ENCODE peak calls at places on chromosomes 2 and 18, in seven cellular contexts. One of them, this sample, is unnamed.

GRCh38 chr2:46062637-46063412 is 234.4 kb upstream of the EPAS1 start:
- DNase-seq in T-helper 17 cell: peak
- DNase-seq in NCI-H82: peak
- DNase-seq in heart right ventricle: peak
- DNase-seq in KBM-7: peak
- DNase-seq in activated CD8-positive, alpha-beta T cell treated with anti-CD3 and anti-CD28 coated beads, Interleukin-2, amount 10 ng/mL, durations not matched to agents 7 days and 5 days: peak
- DNase-seq in HT1080: peak
- DNase-seq in this sample: peak

GRCh38 chr2:30710016-30710415 is 97.2 kb downstream of the CAPN13 start:
- DNase-seq in T-helper 17 cell: no peak
- DNase-seq in heart right ventricle: no peak
- DNase-seq in KBM-7: no peak
- DNase-seq in activated CD8-positive, alpha-beta T cell treated with anti-CD3 and anti-CD28 coated beads, Interleukin-2, amount 10 ng/mL, durations not matched to agents 7 days and 5 days: no peak
- DNase-seq in HT1080: no peak
- DNase-seq in NCI-H82: no peak
- DNase-seq in this sample: no peak

GRCh38 chr2:16522031-16522818 is 143.4 kb downstream of the CYRIA start:
- DNase-seq in T-helper 17 cell: no peak
- DNase-seq in activated CD8-positive, alpha-beta T cell treated with anti-CD3 and anti-CD28 coated beads, Interleukin-2, amount 10 ng/mL, durations not matched to agents 7 days and 5 days: no peak
- DNase-seq in KBM-7: no peak
- DNase-seq in HT1080: no peak
- DNase-seq in heart right ventricle: no peak
- DNase-seq in NCI-H82: no peak
- DNase-seq in this sample: no peak

GRCh38 chr2:139864821-139865302 is 1084.7 kb upstream of the NXPH2 start:
- DNase-seq in activated CD8-positive, alpha-beta T cell treated with anti-CD3 and anti-CD28 coated beads, Interleukin-2, amount 10 ng/mL, durations not matched to agents 7 days and 5 days: no peak
- DNase-seq in T-helper 17 cell: no peak
- DNase-seq in HT1080: peak
- DNase-seq in KBM-7: peak
- DNase-seq in heart right ventricle: no peak
- DNase-seq in NCI-H82: no peak
- DNase-seq in this sample: no peak

GRCh38 chr2:48346124-48346536 is 183.8 kb upstream of the STON1 start:
- DNase-seq in T-helper 17 cell: no peak
- DNase-seq in heart right ventricle: peak
- DNase-seq in KBM-7: no peak
- DNase-seq in NCI-H82: peak
- DNase-seq in HT1080: peak
- DNase-seq in activated CD8-positive, alpha-beta T cell treated with anti-CD3 and anti-CD28 coated beads, Interleukin-2, amount 10 ng/mL, durations not matched to agents 7 days and 5 days: no peak
- DNase-seq in this sample: no peak

GRCh38 chr2:53670351-53670750 is 97.3 kb upstream of the CHAC2 start:
- DNase-seq in KBM-7: no peak
- DNase-seq in activated CD8-positive, alpha-beta T cell treated with anti-CD3 and anti-CD28 coated beads, Interleukin-2, amount 10 ng/mL, durations not matched to agents 7 days and 5 days: no peak
- DNase-seq in T-helper 17 cell: no peak
- DNase-seq in HT1080: no peak
- DNase-seq in NCI-H82: no peak
- DNase-seq in heart right ventricle: no peak
- DNase-seq in this sample: no peak

GRCh38 chr2:220162320-220162719 is 534.9 kb downstream of the SLC4A3 start:
- DNase-seq in KBM-7: no peak
- DNase-seq in HT1080: peak
- DNase-seq in heart right ventricle: no peak
- DNase-seq in T-helper 17 cell: no peak
- DNase-seq in activated CD8-positive, alpha-beta T cell treated with anti-CD3 and anti-CD28 coated beads, Interleukin-2, amount 10 ng/mL, durations not matched to agents 7 days and 5 days: no peak
- DNase-seq in NCI-H82: no peak
- DNase-seq in this sample: no peak

GRCh38 chr2:190343170-190343499 is 254 bp upstream of the INPP1 start:
- DNase-seq in KBM-7: no peak
- DNase-seq in NCI-H82: peak
- DNase-seq in HT1080: peak
- DNase-seq in activated CD8-positive, alpha-beta T cell treated with anti-CD3 and anti-CD28 coated beads, Interleukin-2, amount 10 ng/mL, durations not matched to agents 7 days and 5 days: no peak
- DNase-seq in T-helper 17 cell: no peak
- DNase-seq in heart right ventricle: no peak
- DNase-seq in this sample: peak

GRCh38 chr2:12556762-12557161 is 160.0 kb upstream of the TRIB2 start:
- DNase-seq in NCI-H82: no peak
- DNase-seq in activated CD8-positive, alpha-beta T cell treated with anti-CD3 and anti-CD28 coated beads, Interleukin-2, amount 10 ng/mL, durations not matched to agents 7 days and 5 days: peak
- DNase-seq in HT1080: peak
- DNase-seq in T-helper 17 cell: no peak
- DNase-seq in KBM-7: no peak
- DNase-seq in heart right ventricle: no peak
- DNase-seq in this sample: no peak

GRCh38 chr2:230790981-230791380 is 73.8 kb upstream of the ITM2C start:
- DNase-seq in HT1080: no peak
- DNase-seq in activated CD8-positive, alpha-beta T cell treated with anti-CD3 and anti-CD28 coated beads, Interleukin-2, amount 10 ng/mL, durations not matched to agents 7 days and 5 days: no peak
- DNase-seq in T-helper 17 cell: no peak
- DNase-seq in KBM-7: no peak
- DNase-seq in NCI-H82: no peak
- DNase-seq in heart right ventricle: no peak
- DNase-seq in this sample: no peak

GRCh38 chr18:54684786-54685185 is 93.7 kb downstream of the DYNAP start:
- DNase-seq in activated CD8-positive, alpha-beta T cell treated with anti-CD3 and anti-CD28 coated beads, Interleukin-2, amount 10 ng/mL, durations not matched to agents 7 days and 5 days: no peak
- DNase-seq in HT1080: no peak
- DNase-seq in NCI-H82: no peak
- DNase-seq in T-helper 17 cell: no peak
- DNase-seq in heart right ventricle: no peak
- DNase-seq in KBM-7: peak
- DNase-seq in this sample: no peak

GRCh38 chr2:233426619-233427342 is 72.5 kb downstream of the DGKD start:
- DNase-seq in T-helper 17 cell: no peak
- DNase-seq in activated CD8-positive, alpha-beta T cell treated with anti-CD3 and anti-CD28 coated beads, Interleukin-2, amount 10 ng/mL, durations not matched to agents 7 days and 5 days: no peak
- DNase-seq in HT1080: peak
- DNase-seq in heart right ventricle: no peak
- DNase-seq in KBM-7: no peak
- DNase-seq in NCI-H82: no peak
- DNase-seq in this sample: no peak

GRCh38 chr2:202185816-202186221 is 52.6 kb downstream of the SUMO1 start:
- DNase-seq in heart right ventricle: no peak
- DNase-seq in activated CD8-positive, alpha-beta T cell treated with anti-CD3 and anti-CD28 coated beads, Interleukin-2, amount 10 ng/mL, durations not matched to agents 7 days and 5 days: no peak
- DNase-seq in HT1080: peak
- DNase-seq in NCI-H82: no peak
- DNase-seq in KBM-7: no peak
- DNase-seq in T-helper 17 cell: no peak
- DNase-seq in this sample: no peak

GRCh38 chr2:5938566-5938896 is 246.3 kb downstream of the SOX11 start:
- DNase-seq in heart right ventricle: no peak
- DNase-seq in KBM-7: no peak
- DNase-seq in T-helper 17 cell: no peak
- DNase-seq in activated CD8-positive, alpha-beta T cell treated with anti-CD3 and anti-CD28 coated beads, Interleukin-2, amount 10 ng/mL, durations not matched to agents 7 days and 5 days: no peak
- DNase-seq in NCI-H82: no peak
- DNase-seq in HT1080: no peak
- DNase-seq in this sample: no peak

GRCh38 chr2:112926707-112927106 is 15.7 kb downstream of the IL37 start:
- DNase-seq in T-helper 17 cell: no peak
- DNase-seq in NCI-H82: no peak
- DNase-seq in heart right ventricle: no peak
- DNase-seq in HT1080: no peak
- DNase-seq in KBM-7: no peak
- DNase-seq in activated CD8-positive, alpha-beta T cell treated with anti-CD3 and anti-CD28 coated beads, Interleukin-2, amount 10 ng/mL, durations not matched to agents 7 days and 5 days: no peak
- DNase-seq in this sample: no peak

GRCh38 chr2:220394433-220394832 is 767.0 kb downstream of the SLC4A3 start:
- DNase-seq in heart right ventricle: peak
- DNase-seq in NCI-H82: peak
- DNase-seq in activated CD8-positive, alpha-beta T cell treated with anti-CD3 and anti-CD28 coated beads, Interleukin-2, amount 10 ng/mL, durations not matched to agents 7 days and 5 days: no peak
- DNase-seq in HT1080: peak
- DNase-seq in T-helper 17 cell: no peak
- DNase-seq in KBM-7: no peak
- DNase-seq in this sample: no peak

GRCh38 chr18:21369146-21369545 is 127.1 kb downstream of the GREB1L start:
- DNase-seq in activated CD8-positive, alpha-beta T cell treated with anti-CD3 and anti-CD28 coated beads, Interleukin-2, amount 10 ng/mL, durations not matched to agents 7 days and 5 days: no peak
- DNase-seq in NCI-H82: no peak
- DNase-seq in heart right ventricle: no peak
- DNase-seq in HT1080: no peak
- DNase-seq in KBM-7: no peak
- DNase-seq in T-helper 17 cell: no peak
- DNase-seq in this sample: no peak

GRCh38 chr2:240601061-240601830 is 14.7 kb downstream of the CAPN10 start:
- DNase-seq in T-helper 17 cell: no peak
- DNase-seq in activated CD8-positive, alpha-beta T cell treated with anti-CD3 and anti-CD28 coated beads, Interleukin-2, amount 10 ng/mL, durations not matched to agents 7 days and 5 days: no peak
- DNase-seq in heart right ventricle: no peak
- DNase-seq in HT1080: no peak
- DNase-seq in KBM-7: no peak
- DNase-seq in NCI-H82: no peak
- DNase-seq in this sample: no peak

GRCh38 chr18:76710646-76711520 is 111.5 kb upstream of the ZNF236 start:
- DNase-seq in KBM-7: no peak
- DNase-seq in NCI-H82: no peak
- DNase-seq in activated CD8-positive, alpha-beta T cell treated with anti-CD3 and anti-CD28 coated beads, Interleukin-2, amount 10 ng/mL, durations not matched to agents 7 days and 5 days: no peak
- DNase-seq in heart right ventricle: no peak
- DNase-seq in T-helper 17 cell: no peak
- DNase-seq in HT1080: no peak
- DNase-seq in this sample: no peak

GRCh38 chr2:116953-117352 is 70.6 kb upstream of the FAM110C start:
- DNase-seq in activated CD8-positive, alpha-beta T cell treated with anti-CD3 and anti-CD28 coated beads, Interleukin-2, amount 10 ng/mL, durations not matched to agents 7 days and 5 days: no peak
- DNase-seq in T-helper 17 cell: no peak
- DNase-seq in heart right ventricle: no peak
- DNase-seq in HT1080: no peak
- DNase-seq in KBM-7: no peak
- DNase-seq in NCI-H82: no peak
- DNase-seq in this sample: no peak

GRCh38 chr2:218830526-218831306 is 887 bp downstream of the PRKAG3 start:
- DNase-seq in HT1080: no peak
- DNase-seq in heart right ventricle: no peak
- DNase-seq in activated CD8-positive, alpha-beta T cell treated with anti-CD3 and anti-CD28 coated beads, Interleukin-2, amount 10 ng/mL, durations not matched to agents 7 days and 5 days: no peak
- DNase-seq in T-helper 17 cell: no peak
- DNase-seq in KBM-7: no peak
- DNase-seq in NCI-H82: no peak
- DNase-seq in this sample: no peak

GRCh38 chr2:26623541-26624497 is 17.3 kb downstream of the CIB4 start:
- DNase-seq in NCI-H82: peak
- DNase-seq in activated CD8-positive, alpha-beta T cell treated with anti-CD3 and anti-CD28 coated beads, Interleukin-2, amount 10 ng/mL, durations not matched to agents 7 days and 5 days: no peak
- DNase-seq in T-helper 17 cell: no peak
- DNase-seq in HT1080: peak
- DNase-seq in KBM-7: no peak
- DNase-seq in heart right ventricle: no peak
- DNase-seq in this sample: no peak

GRCh38 chr2:172613035-172613434 is 57.1 kb downstream of the PDK1 start:
- DNase-seq in T-helper 17 cell: no peak
- DNase-seq in heart right ventricle: no peak
- DNase-seq in KBM-7: no peak
- DNase-seq in NCI-H82: peak
- DNase-seq in HT1080: no peak
- DNase-seq in activated CD8-positive, alpha-beta T cell treated with anti-CD3 and anti-CD28 coated beads, Interleukin-2, amount 10 ng/mL, durations not matched to agents 7 days and 5 days: no peak
- DNase-seq in this sample: no peak

GRCh38 chr2:69581774-69582581 is 61.6 kb downstream of the AAK1 start:
- DNase-seq in KBM-7: peak
- DNase-seq in NCI-H82: no peak
- DNase-seq in heart right ventricle: no peak
- DNase-seq in activated CD8-positive, alpha-beta T cell treated with anti-CD3 and anti-CD28 coated beads, Interleukin-2, amount 10 ng/mL, durations not matched to agents 7 days and 5 days: peak
- DNase-seq in T-helper 17 cell: no peak
- DNase-seq in HT1080: peak
- DNase-seq in this sample: no peak

GRCh38 chr2:27705851-27706622 is 42.3 kb downstream of the SLC4A1AP start:
- DNase-seq in T-helper 17 cell: no peak
- DNase-seq in HT1080: peak
- DNase-seq in NCI-H82: no peak
- DNase-seq in heart right ventricle: peak
- DNase-seq in KBM-7: peak
- DNase-seq in activated CD8-positive, alpha-beta T cell treated with anti-CD3 and anti-CD28 coated beads, Interleukin-2, amount 10 ng/mL, durations not matched to agents 7 days and 5 days: no peak
- DNase-seq in this sample: no peak

GRCh38 chr18:48698707-48699106 is 159.9 kb downstream of the CTIF start:
- DNase-seq in activated CD8-positive, alpha-beta T cell treated with anti-CD3 and anti-CD28 coated beads, Interleukin-2, amount 10 ng/mL, durations not matched to agents 7 days and 5 days: peak
- DNase-seq in NCI-H82: no peak
- DNase-seq in KBM-7: peak
- DNase-seq in heart right ventricle: no peak
- DNase-seq in T-helper 17 cell: no peak
- DNase-seq in HT1080: no peak
- DNase-seq in this sample: no peak

GRCh38 chr2:187442378-187442777 is 5.7 kb downstream of the CALCRL start:
- DNase-seq in heart right ventricle: no peak
- DNase-seq in activated CD8-positive, alpha-beta T cell treated with anti-CD3 and anti-CD28 coated beads, Interleukin-2, amount 10 ng/mL, durations not matched to agents 7 days and 5 days: no peak
- DNase-seq in T-helper 17 cell: no peak
- DNase-seq in NCI-H82: no peak
- DNase-seq in KBM-7: no peak
- DNase-seq in HT1080: no peak
- DNase-seq in this sample: no peak

GRCh38 chr2:41782306-41783158 is 265.3 kb upstream of the PKDCC start:
- DNase-seq in KBM-7: peak
- DNase-seq in heart right ventricle: peak
- DNase-seq in HT1080: peak
- DNase-seq in activated CD8-positive, alpha-beta T cell treated with anti-CD3 and anti-CD28 coated beads, Interleukin-2, amount 10 ng/mL, durations not matched to agents 7 days and 5 days: peak
- DNase-seq in NCI-H82: peak
- DNase-seq in T-helper 17 cell: peak
- DNase-seq in this sample: peak

GRCh38 chr2:197556456-197556855 is 40.6 kb downstream of the MOB4 start:
- DNase-seq in HT1080: no peak
- DNase-seq in KBM-7: peak
- DNase-seq in activated CD8-positive, alpha-beta T cell treated with anti-CD3 and anti-CD28 coated beads, Interleukin-2, amount 10 ng/mL, durations not matched to agents 7 days and 5 days: no peak
- DNase-seq in T-helper 17 cell: no peak
- DNase-seq in NCI-H82: peak
- DNase-seq in heart right ventricle: no peak
- DNase-seq in this sample: no peak

GRCh38 chr2:88933980-88934379 is 242.5 kb downstream of the RPIA start:
- DNase-seq in heart right ventricle: no peak
- DNase-seq in T-helper 17 cell: no peak
- DNase-seq in KBM-7: peak
- DNase-seq in HT1080: peak
- DNase-seq in NCI-H82: peak
- DNase-seq in activated CD8-positive, alpha-beta T cell treated with anti-CD3 and anti-CD28 coated beads, Interleukin-2, amount 10 ng/mL, durations not matched to agents 7 days and 5 days: no peak
- DNase-seq in this sample: no peak

GRCh38 chr2:236859896-236860295 is 225.8 kb upstream of the COPS8 start:
- DNase-seq in T-helper 17 cell: no peak
- DNase-seq in HT1080: no peak
- DNase-seq in activated CD8-positive, alpha-beta T cell treated with anti-CD3 and anti-CD28 coated beads, Interleukin-2, amount 10 ng/mL, durations not matched to agents 7 days and 5 days: no peak
- DNase-seq in NCI-H82: no peak
- DNase-seq in KBM-7: no peak
- DNase-seq in heart right ventricle: no peak
- DNase-seq in this sample: no peak

GRCh38 chr18:23812566-23813440 is 123.5 kb downstream of the LAMA3 start:
- DNase-seq in heart right ventricle: no peak
- DNase-seq in NCI-H82: peak
- DNase-seq in activated CD8-positive, alpha-beta T cell treated with anti-CD3 and anti-CD28 coated beads, Interleukin-2, amount 10 ng/mL, durations not matched to agents 7 days and 5 days: no peak
- DNase-seq in T-helper 17 cell: no peak
- DNase-seq in HT1080: peak
- DNase-seq in KBM-7: peak
- DNase-seq in this sample: no peak

GRCh38 chr2:156649596-156649995 is 213.4 kb downstream of the GPD2 start:
- DNase-seq in heart right ventricle: peak
- DNase-seq in KBM-7: no peak
- DNase-seq in T-helper 17 cell: no peak
- DNase-seq in HT1080: no peak
- DNase-seq in activated CD8-positive, alpha-beta T cell treated with anti-CD3 and anti-CD28 coated beads, Interleukin-2, amount 10 ng/mL, durations not matched to agents 7 days and 5 days: no peak
- DNase-seq in NCI-H82: peak
- DNase-seq in this sample: no peak

GRCh38 chr2:119111115-119111975 is 47.2 kb downstream of the C1QL2 start:
- DNase-seq in activated CD8-positive, alpha-beta T cell treated with anti-CD3 and anti-CD28 coated beads, Interleukin-2, amount 10 ng/mL, durations not matched to agents 7 days and 5 days: no peak
- DNase-seq in T-helper 17 cell: no peak
- DNase-seq in HT1080: peak
- DNase-seq in NCI-H82: no peak
- DNase-seq in KBM-7: no peak
- DNase-seq in heart right ventricle: no peak
- DNase-seq in this sample: no peak

GRCh38 chr2:230575640-230576324 is 136.9 kb upstream of the CAB39 start:
- DNase-seq in HT1080: peak
- DNase-seq in activated CD8-positive, alpha-beta T cell treated with anti-CD3 and anti-CD28 coated beads, Interleukin-2, amount 10 ng/mL, durations not matched to agents 7 days and 5 days: peak
- DNase-seq in NCI-H82: peak
- DNase-seq in T-helper 17 cell: no peak
- DNase-seq in heart right ventricle: no peak
- DNase-seq in KBM-7: no peak
- DNase-seq in this sample: no peak

GRCh38 chr2:96161785-96162367 is 16.6 kb upstream of the DUSP2 start:
- DNase-seq in activated CD8-positive, alpha-beta T cell treated with anti-CD3 and anti-CD28 coated beads, Interleukin-2, amount 10 ng/mL, durations not matched to agents 7 days and 5 days: no peak
- DNase-seq in heart right ventricle: no peak
- DNase-seq in NCI-H82: no peak
- DNase-seq in HT1080: no peak
- DNase-seq in T-helper 17 cell: no peak
- DNase-seq in KBM-7: no peak
- DNase-seq in this sample: no peak

GRCh38 chr2:23375448-23375847 is 9.5 kb upstream of the KLHL29 start:
- DNase-seq in HT1080: peak
- DNase-seq in heart right ventricle: no peak
- DNase-seq in KBM-7: no peak
- DNase-seq in NCI-H82: peak
- DNase-seq in T-helper 17 cell: no peak
- DNase-seq in activated CD8-positive, alpha-beta T cell treated with anti-CD3 and anti-CD28 coated beads, Interleukin-2, amount 10 ng/mL, durations not matched to agents 7 days and 5 days: peak
- DNase-seq in this sample: no peak

GRCh38 chr2:70979626-70980025 is 1.2 kb downstream of the ANKRD53 start:
- DNase-seq in activated CD8-positive, alpha-beta T cell treated with anti-CD3 and anti-CD28 coated beads, Interleukin-2, amount 10 ng/mL, durations not matched to agents 7 days and 5 days: no peak
- DNase-seq in KBM-7: no peak
- DNase-seq in T-helper 17 cell: no peak
- DNase-seq in heart right ventricle: no peak
- DNase-seq in NCI-H82: no peak
- DNase-seq in HT1080: no peak
- DNase-seq in this sample: no peak